ENCODE peak calls at places on chromosomes 11 and 22, in four cellular contexts. B is pancreas, G is stomach, S is sigmoid colon. Z is an unnamed sample.
A peak's percentile ranks its signal among the peaks of the same experiment; 100 is the strongest.

GRCh38 chr22:20864186-20864908 is 5.5 kb downstream of the SNAP29 start:
- DNase-seq in B (no peak), G (no peak), S (no peak), Z (no peak)

GRCh38 chr11:33040127-33040861 is 922 bp downstream of the TCP11L1 start:
- DNase-seq in B (no peak), G (no peak), S (no peak), Z (no peak)

GRCh38 chr22:40976866-40977700 is 25.9 kb downstream of the RBX1 start:
- DNase-seq in B (no peak), G (no peak), S (peak; percentile 28), Z (no peak)

GRCh38 chr11:91248199-91248807 is 976.3 kb upstream of the FAT3 start:
- DNase-seq in B (no peak), G (peak; percentile 31), S (no peak), Z (peak; percentile 4)

GRCh38 chr11:16604784-16605439 is 133.5 kb upstream of the C11orf58 start:
- DNase-seq in B (peak; percentile 77), G (peak; percentile 54), S (peak; percentile 64), Z (peak; percentile 61)

GRCh38 chr11:8354622-8355417 is 91.1 kb upstream of the LMO1 start:
- DNase-seq in B (no peak), G (no peak), S (no peak), Z (peak; percentile 74)

GRCh38 chr11:92808009-92808408 is 161.4 kb upstream of the MTNR1B start:
- DNase-seq in B (no peak), G (no peak), S (no peak), Z (no peak)

GRCh38 chr11:3860360-3860759 is 4.9 kb downstream of the STIM1 start:
- DNase-seq in B (no peak), G (no peak), S (no peak), Z (no peak)

GRCh38 chr11:30016588-30017363 is at the start of gene KCNA4:
- DNase-seq in B (peak; percentile 33), G (no peak), S (no peak), Z (no peak)

GRCh38 chr11:115990004-115990447 is 485.8 kb upstream of the CADM1 start:
- DNase-seq in B (no peak), G (no peak), S (no peak), Z (no peak)

GRCh38 chr11:112321521-112322172 is 61.0 kb upstream of the PLET1 start:
- DNase-seq in B (peak; percentile 78), G (peak; percentile 81), S (no peak), Z (peak; percentile 84)

GRCh38 chr22:43275545-43275981 is 67.6 kb downstream of the SCUBE1 start:
- DNase-seq in B (no peak), G (no peak), S (no peak), Z (no peak)

GRCh38 chr11:85779956-85780640 is 30.8 kb downstream of the SYTL2 start:
- DNase-seq in B (no peak), G (no peak), S (no peak), Z (peak; percentile 97)

GRCh38 chr22:38700271-38700788 is 413 bp downstream of the JOSD1 start:
- DNase-seq in B (peak; percentile 80), G (peak; percentile 79), S (peak; percentile 83), Z (peak; percentile 63)

GRCh38 chr22:50071432-50072166 is 13.5 kb upstream of the TTLL8 start:
- DNase-seq in B (no peak), G (no peak), S (no peak), Z (no peak)

GRCh38 chr11:68038718-68039525 is at the start of gene TCIRG1:
- DNase-seq in B (peak; percentile 93), G (peak; percentile 92), S (peak; percentile 96), Z (no peak)

GRCh38 chr11:77127969-77128691 is at the start of gene MYO7A:
- DNase-seq in B (peak; percentile 93), G (peak; percentile 56), S (no peak), Z (peak; percentile 93)

GRCh38 chr11:4539603-4540219 is 5.3 kb upstream of the OR52M1 start:
- DNase-seq in B (no peak), G (peak; percentile 73), S (no peak), Z (peak; percentile 11)

GRCh38 chr11:73344191-73344607 is 32.0 kb upstream of the RELT start:
- DNase-seq in B (no peak), G (no peak), S (peak; percentile 83), Z (peak; percentile 69)

GRCh38 chr22:44907765-44908737 is 101.8 kb downstream of the PHF21B start:
- DNase-seq in B (no peak), G (no peak), S (no peak), Z (no peak)
- H3K36me3 ChIP-seq in B (no peaks in the 10 kb centered on the region), G (no peaks in the 10 kb centered on the region), S (no peaks in the 10 kb centered on the region), Z (no peaks in the 10 kb centered on the region)

GRCh38 chr11:128714881-128715280 is 21.0 kb downstream of the FLI1 start:
- DNase-seq in B (no peak), G (no peak), S (no peak), Z (no peak)

GRCh38 chr11:128714121-128714520 is 20.2 kb downstream of the FLI1 start:
- DNase-seq in B (no peak), G (no peak), S (no peak), Z (no peak)

GRCh38 chr11:128716231-128716630 is 22.4 kb downstream of the FLI1 start:
- DNase-seq in B (no peak), G (no peak), S (no peak), Z (no peak)

GRCh38 chr11:128716661-128717210 is 22.9 kb downstream of the FLI1 start:
- DNase-seq in B (no peak), G (no peak), S (no peak), Z (no peak)

GRCh38 chr11:128715691-128716153 is 21.9 kb downstream of the FLI1 start:
- DNase-seq in B (no peak), G (no peak), S (no peak), Z (no peak)
- H3K4me3 ChIP-seq in B (no peak overlapping the region), G (peak overlapping the region; percentile 9), S (peak overlapping the region; percentile 23), Z (no peak overlapping the region)

GRCh38 chr22:48307941-48308340 is 1519.7 kb downstream of the BRD1 start:
- DNase-seq in B (no peak), G (no peak), S (no peak), Z (no peak)

GRCh38 chr22:48306284-48306683 is 1521.4 kb downstream of the BRD1 start:
- DNase-seq in B (no peak), G (no peak), S (no peak), Z (no peak)

GRCh38 chr22:48309115-48309705 is 1518.5 kb downstream of the BRD1 start:
- DNase-seq in B (no peak), G (no peak), S (no peak), Z (no peak)

GRCh38 chr22:48305726-48306235 is 1521.9 kb downstream of the BRD1 start:
- DNase-seq in B (no peak), G (no peak), S (no peak), Z (no peak)

GRCh38 chr22:48306785-48307570 is 1520.7 kb downstream of the BRD1 start:
- DNase-seq in B (no peak), G (no peak), S (no peak), Z (no peak)
- H3K27ac ChIP-seq in B (no peak overlapping the region), G (no peak overlapping the region), S (no peak overlapping the region), Z (no peak overlapping the region)

DNA sequence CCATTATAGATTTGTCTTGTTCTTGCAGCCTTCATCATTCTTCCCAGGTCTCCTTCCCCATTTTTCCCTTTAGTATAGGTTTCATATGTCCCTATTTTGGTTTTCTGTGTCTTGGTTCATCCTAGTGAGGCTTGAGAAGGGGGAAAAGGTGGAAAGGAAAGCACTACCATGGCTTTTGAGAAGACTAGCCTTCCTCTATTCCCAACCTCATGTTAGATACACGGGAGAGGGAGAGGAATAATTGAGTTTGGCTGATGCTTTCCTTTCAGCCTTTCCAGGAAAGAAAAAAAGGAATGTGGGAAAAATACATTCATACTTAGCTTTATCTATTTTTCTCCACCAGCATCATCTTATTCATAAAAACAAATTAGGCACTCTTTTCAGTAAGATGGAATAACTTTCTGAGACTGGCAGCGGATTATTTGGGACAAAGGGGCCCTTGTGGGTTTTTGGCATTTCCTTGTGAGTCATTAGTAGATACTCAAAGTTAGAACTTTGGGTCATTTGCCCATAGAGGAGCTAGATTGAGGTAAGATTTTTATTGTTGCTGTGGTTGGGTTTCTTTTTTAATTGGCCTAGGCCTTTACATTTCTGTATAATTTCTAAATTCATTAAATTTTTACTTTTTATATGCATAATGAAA is 23.8 kb downstream of the CAPRIN1 start:
- DNase-seq in B (no peak), G (no peak), S (no peak), Z (no peak)
- H3K36me3 ChIP-seq in B (peaks cover 19% of the 10 kb centered on the region), G (peaks cover 37% of the 10 kb centered on the region), S (peaks cover 50% of the 10 kb centered on the region), Z (peaks cover 85% of the 10 kb centered on the region)

Z was measured in SJCRH30.